ENCODE peak calls at places on chromosomes 3 and 15, in ten cellular contexts. D, O, P, S, L, R, C, M, A and U are unnamed samples.

GRCh38 chr3:23488618-23489017 is 285.5 kb downstream of the UBE2E2 start:
- DNase-seq in D (no peak), O (no peak), P (no peak), S (no peak), L (no peak), R (no peak), C (no peak), M (no peak), A (no peak), U (no peak)

GRCh38 chr3:7953449-7954015 is 548.1 kb upstream of the LMCD1 start:
- DNase-seq in D (no peak), O (no peak), P (no peak), S (no peak), L (no peak), R (no peak), C (no peak), M (no peak), A (no peak), U (no peak)

GRCh38 chr15:93001881-93002280 is 87.1 kb downstream of the RGMA start:
- DNase-seq in D (no peak), O (no peak), P (no peak), S (no peak), L (no peak), R (no peak), C (no peak), M (no peak), A (no peak), U (no peak)

GRCh38 chr15:41585140-41586047 is 26.4 kb downstream of the TYRO3 start:
- DNase-seq in D (peak), O (no peak), P (no peak), S (peak), L (no peak), R (peak), C (peak), M (no peak), A (no peak), U (peak)

GRCh38 chr15:81921163-81921562 is 124.7 kb downstream of the MEX3B start:
- DNase-seq in D (no peak), O (no peak), P (no peak), S (no peak), L (no peak), R (no peak), C (no peak), M (no peak), A (no peak), U (no peak)

GRCh38 chr15:77605582-77605981 is 27.1 kb downstream of the LINGO1 start:
- DNase-seq in D (no peak), O (no peak), P (no peak), S (no peak), L (no peak), R (no peak), C (no peak), M (no peak), A (no peak), U (no peak)

GRCh38 chr3:104805042-104805441 is 561.7 kb upstream of the ALCAM start:
- DNase-seq in D (no peak), O (no peak), P (no peak), S (no peak), L (no peak), R (no peak), C (no peak), M (no peak), A (no peak), U (no peak)

GRCh38 chr15:79394231-79394630 is 37.9 kb upstream of the MINAR1 start:
- DNase-seq in D (peak), O (no peak), P (no peak), S (no peak), L (no peak), R (no peak), C (no peak), M (peak), A (no peak), U (no peak)

GRCh38 chr15:77163806-77164384 is 93.0 kb upstream of the TSPAN3 start:
- DNase-seq in D (no peak), O (no peak), P (no peak), S (no peak), L (no peak), R (no peak), C (no peak), M (no peak), A (no peak), U (no peak)

GRCh38 chr15:88028024-88028423 is 228.5 kb downstream of the NTRK3 start:
- DNase-seq in D (no peak), O (no peak), P (no peak), S (no peak), L (no peak), R (no peak), C (no peak), M (no peak), A (no peak), U (no peak)

GRCh38 chr3:39146611-39147373 is 6.6 kb downstream of the CSRNP1 start:
- DNase-seq in D (peak), O (peak), P (no peak), S (peak), L (peak), R (peak), C (peak), M (no peak), A (peak), U (peak)

GRCh38 chr3:31466016-31466415 is 66.7 kb upstream of the STT3B start:
- DNase-seq in D (no peak), O (no peak), P (no peak), S (no peak), L (no peak), R (no peak), C (no peak), M (peak), A (no peak), U (no peak)

GRCh38 chr15:68615301-68615700 is 36.5 kb downstream of the CORO2B start:
- DNase-seq in D (no peak), O (no peak), P (no peak), S (no peak), L (no peak), R (no peak), C (no peak), M (no peak), A (no peak), U (no peak)

GRCh38 chr3:190566043-190566933 is 52.4 kb downstream of the IL1RAP start:
- DNase-seq in D (peak), O (peak), P (no peak), S (peak), L (peak), R (peak), C (peak), M (peak), A (peak), U (peak)

GRCh38 chr3:52055537-52056351 is 627 bp downstream of the DUSP7 start:
- DNase-seq in D (peak), O (peak), P (peak), S (peak), L (no peak), R (no peak), C (peak), M (no peak), A (peak), U (peak)

GRCh38 chr15:25700916-25701315 is 162.2 kb downstream of the ATP10A start:
- DNase-seq in D (no peak), O (no peak), P (no peak), S (no peak), L (peak), R (no peak), C (no peak), M (no peak), A (peak), U (peak)

DNA sequence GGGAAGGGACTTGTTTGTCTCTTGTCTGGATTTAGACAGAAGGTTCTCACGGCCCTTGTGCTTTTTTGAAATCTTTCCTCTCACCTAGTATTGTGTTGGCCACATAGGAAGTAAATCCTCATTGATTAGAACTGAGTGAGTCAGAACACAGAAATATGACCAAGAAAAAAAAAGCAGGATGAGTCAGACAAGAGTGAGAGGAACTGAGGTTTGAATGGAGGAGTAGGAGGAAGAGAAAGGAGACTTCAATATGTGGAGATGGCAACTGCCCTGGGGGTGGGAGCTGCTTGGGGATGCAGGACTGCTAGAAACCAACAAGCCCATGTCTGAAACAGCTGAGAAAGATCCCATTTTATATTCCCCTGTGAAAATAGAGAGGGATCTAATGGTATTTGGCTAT is 194.1 kb upstream of the ZBTB20 start:
- DNase-seq in D (peak), O (no peak), P (no peak), S (no peak), L (no peak), R (no peak), C (no peak), M (no peak), A (no peak), U (no peak)
- TF ChIP-seq POLR2AphosphoS5 in D (no peak), O (no peak), P (no peak), S (no peak), L (no peak), R (no peak), C (no peak), M (no peak), A (no peak), U (no peak)

DNA sequence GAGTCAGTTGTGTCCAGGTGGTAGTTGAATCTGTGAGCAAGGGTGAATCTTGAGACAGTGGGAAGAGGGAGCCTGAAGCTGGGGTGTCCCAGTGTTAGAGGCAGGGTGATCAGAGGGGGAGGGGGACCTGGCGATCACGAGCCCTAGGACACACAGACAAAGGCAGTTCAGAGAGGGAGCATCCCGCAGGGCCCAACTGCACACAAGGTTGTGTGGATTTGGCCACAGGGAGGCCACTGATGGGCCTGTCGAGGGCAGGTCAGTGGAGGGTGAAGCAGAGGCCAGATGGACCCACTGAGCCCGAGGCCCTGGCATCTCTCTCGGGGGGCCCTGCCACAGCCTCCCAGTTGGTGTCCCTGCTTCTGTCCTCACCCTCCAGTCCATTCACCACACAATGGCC is 48.6 kb upstream of the SMAD6 start:
- DNase-seq in D (no peak), O (no peak), P (no peak), S (no peak), L (no peak), R (no peak), C (no peak), M (no peak), A (no peak), U (no peak)
- TF ChIP-seq POLR2AphosphoS5 in D (no peak), O (no peak), P (no peak), S (no peak), L (no peak), R (no peak), C (no peak), M (no peak), A (no peak), U (no peak)

DNA sequence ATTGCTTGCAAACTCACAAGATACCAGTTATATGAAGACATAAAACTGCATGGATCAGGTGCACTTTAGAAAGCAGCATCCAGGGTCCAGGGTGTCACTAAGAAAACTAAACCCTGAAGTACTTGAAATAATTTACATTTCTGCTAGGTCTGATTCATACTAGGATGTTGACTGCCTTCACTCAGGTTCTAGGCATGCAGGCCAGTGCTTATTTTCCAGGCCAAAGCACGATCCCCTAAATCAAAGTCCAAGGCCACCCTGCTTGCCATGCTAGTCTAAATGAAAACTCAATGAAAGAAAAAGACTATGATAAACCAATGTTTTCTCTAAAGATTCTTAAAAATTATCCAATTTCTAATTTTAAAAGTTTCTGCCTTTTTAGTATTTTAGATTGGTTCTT is 49.4 kb downstream of the GREM1 start:
- DNase-seq in D (no peak), O (peak), P (no peak), S (no peak), L (no peak), R (no peak), C (no peak), M (no peak), A (no peak), U (no peak)
- TF ChIP-seq POLR2AphosphoS5 in D (no peak), O (no peak), P (no peak), S (no peak), L (no peak), R (no peak), C (no peak), M (no peak), A (no peak), U (no peak)

GRCh38 chr3:172192830-172193415 is 153.5 kb downstream of the FNDC3B start:
- DNase-seq in D (no peak), O (peak), P (peak), S (no peak), L (no peak), R (no peak), C (no peak), M (no peak), A (no peak), U (no peak)

GRCh38 chr3:172193436-172193835 is 154.1 kb downstream of the FNDC3B start:
- DNase-seq in D (no peak), O (no peak), P (no peak), S (no peak), L (no peak), R (no peak), C (no peak), M (no peak), A (no peak), U (no peak)

GRCh38 chr3:172197344-172197743 is 158.0 kb downstream of the FNDC3B start:
- DNase-seq in D (no peak), O (no peak), P (no peak), S (no peak), L (no peak), R (no peak), C (no peak), M (no peak), A (no peak), U (no peak)

GRCh38 chr3:172194702-172195392 is 155.5 kb downstream of the FNDC3B start:
- DNase-seq in D (peak), O (no peak), P (no peak), S (no peak), L (no peak), R (no peak), C (no peak), M (no peak), A (no peak), U (no peak)

GRCh38 chr3:172195393-172195754 is 156.0 kb downstream of the FNDC3B start:
- DNase-seq in D (no peak), O (no peak), P (no peak), S (no peak), L (no peak), R (no peak), C (no peak), M (no peak), A (no peak), U (no peak)
- TF ChIP-seq POLR2AphosphoS5 in D (no peak), O (no peak), P (no peak), S (no peak), L (no peak), R (no peak), C (no peak), M (no peak), A (no peak), U (no peak)

GRCh38 chr3:144275005-144275404 is 303.4 kb downstream of the DIPK2A start:
- DNase-seq in D (no peak), O (no peak), P (no peak), S (no peak), L (no peak), R (no peak), C (no peak), M (no peak), A (no peak), U (no peak)

GRCh38 chr3:144272715-144273114 is 301.1 kb downstream of the DIPK2A start:
- DNase-seq in D (no peak), O (no peak), P (no peak), S (no peak), L (no peak), R (no peak), C (no peak), M (no peak), A (no peak), U (no peak)

GRCh38 chr3:144270100-144270499 is 298.5 kb downstream of the DIPK2A start:
- DNase-seq in D (no peak), O (no peak), P (no peak), S (peak), L (no peak), R (no peak), C (no peak), M (no peak), A (peak), U (peak)

GRCh38 chr3:144273611-144274010 is 302.0 kb downstream of the DIPK2A start:
- DNase-seq in D (no peak), O (no peak), P (no peak), S (no peak), L (no peak), R (no peak), C (no peak), M (no peak), A (no peak), U (no peak)
- TF ChIP-seq POLR2AphosphoS5 in D (no peak), O (no peak), P (no peak), S (peak), L (no peak), R (no peak), C (no peak), M (no peak), A (peak), U (no peak)

GRCh38 chr3:105997800-105998526 is 129.2 kb upstream of the CBLB start:
- DNase-seq in D (no peak), O (no peak), P (no peak), S (no peak), L (no peak), R (no peak), C (no peak), M (no peak), A (no peak), U (no peak)
- TF ChIP-seq POLR2AphosphoS5 in D (no peak), O (no peak), P (no peak), S (no peak), L (no peak), R (no peak), C (no peak), M (peak), A (no peak), U (no peak)